ENCODE peak calls at places on chromosome 21, in seven cellular contexts. C is endothelial cell; Y is memory B cell; F is naive thymus-derived CD8-positive, alpha-beta T cell; U is OCI-LY7; P is SHP77; Q is HTR-8/SVneo. B is an unnamed sample.

GRCh38 chr21:43361493-43362296 is 65.2 kb downstream of the SIK1 start:
- DNase-seq in C (no peak), Y (peak), U (peak), P (no peak), Q (no peak), F (peak), B (no peak)

GRCh38 chr21:46035809-46036695 is 54.5 kb downstream of the COL6A1 start:
- DNase-seq in C (no peak), Y (no peak), Q (no peak), F (no peak), P (no peak), U (no peak), B (no peak)

GRCh38 chr21:31974454-31974985 is 101.7 kb downstream of the HUNK start:
- DNase-seq in Q (no peak), Y (no peak), C (no peak), U (peak), F (peak), P (no peak), B (no peak)

GRCh38 chr21:41465176-41465781 is 39.2 kb downstream of the MX1 start:
- DNase-seq in C (no peak), F (no peak), Y (no peak), Q (no peak), P (no peak), U (no peak), B (peak)

GRCh38 chr21:32645261-32646182 is 33.3 kb upstream of the CFAP298 start:
- DNase-seq in U (no peak), Y (no peak), C (peak), F (no peak), Q (no peak), P (no peak), B (no peak)

GRCh38 chr21:41763398-41763931 is 3.4 kb downstream of the RIPK4 start:
- DNase-seq in P (no peak), Y (no peak), F (no peak), C (no peak), Q (no peak), U (no peak), B (no peak)

GRCh38 chr21:41926068-41926806 is 27.6 kb downstream of the C2CD2 start:
- DNase-seq in F (peak), Y (peak), P (no peak), U (peak), Q (peak), C (no peak), B (no peak)

GRCh38 chr21:45788198-45788597 is 144.7 kb downstream of the PCBP3 start:
- DNase-seq in U (no peak), F (no peak), Y (no peak), Q (no peak), P (no peak), C (no peak), B (no peak)

GRCh38 chr21:22631066-22631465 is 1632.9 kb downstream of the NCAM2 start:
- DNase-seq in C (no peak), P (no peak), U (no peak), F (no peak), Y (no peak), Q (no peak), B (no peak)

GRCh38 chr21:34576043-34576466 is 38.9 kb downstream of the RCAN1 start:
- DNase-seq in U (no peak), Q (no peak), F (no peak), C (no peak), P (no peak), Y (no peak), B (no peak)

GRCh38 chr21:45700461-45700860 is 56.9 kb downstream of the PCBP3 start:
- DNase-seq in F (no peak), Q (no peak), C (no peak), P (no peak), Y (no peak), U (no peak), B (no peak)

GRCh38 chr21:43733529-43734071 is 14.7 kb downstream of the PDXK start:
- DNase-seq in Y (no peak), U (no peak), Q (no peak), C (no peak), P (no peak), F (no peak), B (no peak)

GRCh38 chr21:29332461-29333354 is 34.0 kb downstream of the BACH1 start:
- DNase-seq in U (no peak), C (no peak), F (no peak), Y (no peak), Q (no peak), P (no peak), B (no peak)

GRCh38 chr21:34128674-34129038 is 55.3 kb downstream of the MRPS6 start:
- DNase-seq in F (no peak), C (no peak), P (no peak), U (no peak), Q (no peak), Y (no peak), B (no peak)

GRCh38 chr21:45875881-45876280 is 105.7 kb upstream of the COL6A1 start:
- DNase-seq in P (no peak), F (no peak), U (no peak), Y (no peak), Q (no peak), C (no peak), B (no peak)

GRCh38 chr21:37166733-37167132 is 93.7 kb downstream of the TTC3 start:
- DNase-seq in U (peak), F (no peak), Y (no peak), Q (peak), C (no peak), P (no peak), B (no peak)

GRCh38 chr21:29606613-29607012 is 307.9 kb downstream of the BACH1 start:
- DNase-seq in Y (no peak), C (no peak), Q (no peak), U (no peak), F (no peak), P (no peak), B (no peak)

GRCh38 chr21:39633770-39634181 is 21.0 kb downstream of the B3GALT5 start:
- DNase-seq in Q (peak), U (no peak), C (no peak), F (no peak), Y (no peak), P (no peak), B (no peak)

GRCh38 chr21:19340303-19340702 is 936.7 kb upstream of the TMPRSS15 start:
- DNase-seq in P (no peak), Q (no peak), C (no peak), U (no peak), F (no peak), Y (no peak), B (no peak)

GRCh38 chr21:32445101-32445500 is 32.6 kb downstream of the EVA1C start:
- DNase-seq in U (no peak), F (no peak), Q (no peak), C (no peak), P (no peak), Y (no peak), B (no peak)

GRCh38 chr21:15820327-15820726 is 90.5 kb downstream of the USP25 start:
- DNase-seq in Q (no peak), U (no peak), P (no peak), F (no peak), C (no peak), Y (no peak), B (no peak)

GRCh38 chr21:38380391-38381137 is 117.7 kb downstream of the ERG start:
- DNase-seq in P (no peak), Y (no peak), C (no peak), F (no peak), U (no peak), Q (no peak), B (no peak)

GRCh38 chr21:41241341-41241740 is 73.4 kb downstream of the BACE2 start:
- DNase-seq in Q (no peak), F (no peak), C (no peak), P (peak), U (no peak), Y (no peak), B (no peak)

GRCh38 chr21:22993144-22993543 is 1994.9 kb downstream of the NCAM2 start:
- DNase-seq in Y (no peak), P (no peak), F (no peak), Q (no peak), C (no peak), U (no peak), B (no peak)

GRCh38 chr21:24023402-24023801 is 1583.9 kb downstream of the MRPL39 start:
- DNase-seq in Y (no peak), U (no peak), Q (no peak), F (no peak), C (no peak), P (no peak), B (no peak)

GRCh38 chr21:30468912-30469812 is 11.0 kb downstream of the KRTAP19-1 start:
- DNase-seq in C (no peak), F (no peak), U (no peak), Q (no peak), Y (no peak), P (no peak), B (no peak)

GRCh38 chr21:31337991-31338891 is 5.8 kb downstream of the TIAM1 start:
- DNase-seq in C (no peak), Q (no peak), P (no peak), Y (no peak), U (no peak), F (no peak), B (no peak)

GRCh38 chr21:46111857-46112730 is 14.2 kb downstream of the COL6A2 start:
- DNase-seq in Y (no peak), F (no peak), Q (no peak), U (no peak), C (peak), P (no peak), B (peak)

GRCh38 chr21:44471341-44471740 is 16.0 kb downstream of the LRRC3 start:
- DNase-seq in Q (no peak), Y (no peak), P (no peak), F (no peak), U (no peak), C (no peak), B (no peak)